ENCODE peak calls at places on chromosomes 11 and 22, in six cellular contexts. A is fibroblast of lung; G is WERI-Rb-1; X is stimulated activated effector memory CD8-positive, alpha-beta T cell treated with anti-CD3 and anti-CD28 coated beads, Interleukin-12 subunit alpha, Interleukin-12 subunit beta, amount 100 ng/mL, for 72 hours; H is AG04450; T is NCI-H345. Y is an unnamed sample.

GRCh38 chr11:102680945-102681344 is 24.6 kb downstream of the MMP27 start:
- DNase-seq in A (peak), G (no peak), X (no peak), H (no peak), T (no peak), Y (no peak)

GRCh38 chr11:2109541-2110019 is 29.6 kb downstream of the IGF2 start:
- DNase-seq in A (peak), G (no peak), X (no peak), H (no peak), T (no peak), Y (no peak)

GRCh38 chr11:118889796-118890195 is 6.1 kb downstream of the CXCR5 start:
- DNase-seq in A (no peak), G (no peak), X (no peak), H (no peak), T (no peak), Y (no peak)

GRCh38 chr11:704799-705645 is 1.0 kb upstream of the EPS8L2 start:
- DNase-seq in A (no peak), G (no peak), X (no peak), H (no peak), T (no peak), Y (no peak)

GRCh38 chr11:1557168-1557884 is 14.7 kb downstream of the DUSP8 start:
- DNase-seq in A (no peak), G (no peak), X (no peak), H (no peak), T (no peak), Y (no peak)

GRCh38 chr22:30424471-30425326 is 869 bp upstream of the MTFP1 start:
- DNase-seq in A (no peak), G (peak), X (peak), H (no peak), T (no peak), Y (no peak)

GRCh38 chr11:15815246-15816209 is 540.8 kb downstream of the SOX6 start:
- DNase-seq in A (peak), G (no peak), X (no peak), H (no peak), T (no peak), Y (no peak)

GRCh38 chr11:62851807-62852522 is 12.6 kb upstream of the WDR74 start:
- DNase-seq in A (no peak), G (no peak), X (no peak), H (no peak), T (no peak), Y (no peak)

GRCh38 chr11:17773674-17774073 is 39.1 kb downstream of the KCNC1 start:
- DNase-seq in A (no peak), G (no peak), X (no peak), H (no peak), T (no peak), Y (no peak)

GRCh38 chr22:36387914-36388864 is at the start of gene MYH9:
- DNase-seq in A (peak), G (peak), X (peak), H (peak), T (peak), Y (peak)

GRCh38 chr11:47551086-47551485 is 1.8 kb downstream of the CELF1 start:
- DNase-seq in A (peak), G (no peak), X (no peak), H (no peak), T (no peak), Y (no peak)

GRCh38 chr11:67563354-67564114 is 20.1 kb upstream of the GSTP1 start:
- DNase-seq in A (peak), G (no peak), X (no peak), H (peak), T (no peak), Y (no peak)

GRCh38 chr22:35480143-35480542 is 60.5 kb upstream of the RASD2 start:
- DNase-seq in A (no peak), G (no peak), X (no peak), H (no peak), T (no peak), Y (peak)

GRCh38 chr22:44595841-44596341 is 97.9 kb upstream of the RTL6 start:
- DNase-seq in A (peak), G (peak), X (no peak), H (no peak), T (peak), Y (peak)

GRCh38 chr11:118435233-118435892 is 929 bp upstream of the KMT2A start:
- DNase-seq in A (peak), G (peak), X (peak), H (no peak), T (peak), Y (peak)

GRCh38 chr11:134440851-134441645 is 29.0 kb upstream of the B3GAT1 start:
- DNase-seq in A (no peak), G (no peak), X (no peak), H (no peak), T (no peak), Y (no peak)

GRCh38 chr11:83951521-83951920 is 665.4 kb upstream of the CCDC90B start:
- DNase-seq in A (no peak), G (no peak), X (no peak), H (no peak), T (no peak), Y (no peak)

GRCh38 chr11:88363566-88364169 is 26.1 kb upstream of the CTSC start:
- DNase-seq in A (peak), G (no peak), X (no peak), H (no peak), T (no peak), Y (no peak)

GRCh38 chr22:20015971-20016733 is 471 bp downstream of the ARVCF start:
- DNase-seq in A (no peak), G (peak), X (no peak), H (no peak), T (no peak), Y (no peak)

GRCh38 chr11:83158474-83158786 is 1.5 kb downstream of the PCF11 start:
- DNase-seq in A (no peak), G (no peak), X (no peak), H (no peak), T (no peak), Y (no peak)

GRCh38 chr11:58574851-58575250 is 805 bp downstream of the LPXN start:
- DNase-seq in A (peak), G (no peak), X (no peak), H (no peak), T (no peak), Y (no peak)

GRCh38 chr22:49013707-49014106 is 814.0 kb downstream of the BRD1 start:
- DNase-seq in A (no peak), G (peak), X (peak), H (no peak), T (no peak), Y (no peak)

GRCh38 chr11:43987384-43988039 is 45.1 kb downstream of the C11orf96 start:
- DNase-seq in A (peak), G (peak), X (no peak), H (no peak), T (no peak), Y (no peak)

GRCh38 chr11:123247498-123247799 is 52.4 kb upstream of the CLMP start:
- DNase-seq in A (no peak), G (no peak), X (no peak), H (no peak), T (no peak), Y (no peak)

GRCh38 chr11:10627306-10627705 is 58.8 kb upstream of the LYVE1 start:
- DNase-seq in A (no peak), G (no peak), X (no peak), H (no peak), T (no peak), Y (no peak)

GRCh38 chr22:29136715-29137700 is 64.2 kb downstream of the KREMEN1 start:
- DNase-seq in A (no peak), G (peak), X (no peak), H (no peak), T (peak), Y (peak)

GRCh38 chr11:118139578-118139977 is 13.0 kb downstream of the SCN4B start:
- DNase-seq in A (no peak), G (no peak), X (no peak), H (no peak), T (no peak), Y (no peak)